ENCODE peak calls at places on chromosome 7, in ten cellular contexts. H is Peyer's patch, G is aorta, Z is upper lobe of right lung, L is SJCRH30, B is adrenal gland, I is mammary epithelial cell, T is fibroblast of lung, D is thoracic aorta, Y is heart left ventricle. J is an unnamed sample. For H3K9me3 and H3K4me1, the result is how much of the 10 kb centered on the place peaks cover.

GRCh38 chr7:66371096-66371824 is 166.1 kb downstream of the TPST1 start:
- DNase-seq in H (peak), G (no peak), Z (no peak), L (no peak), B (peak), I (no peak), T (no peak), D (no peak), Y (no peak), J (no peak)

GRCh38 chr7:5064391-5065106 is 18.9 kb downstream of the RBAK start:
- DNase-seq in H (no peak), G (no peak), Z (no peak), L (peak), B (no peak), I (no peak), T (peak), D (no peak), Y (no peak), J (no peak)

GRCh38 chr7:30548762-30549344 is 44.2 kb upstream of the GGCT start:
- DNase-seq in H (peak), G (peak), Z (no peak), L (peak), B (peak), I (peak), T (peak), D (no peak), Y (peak), J (peak)

GRCh38 chr7:54932818-54933543 is 85.8 kb upstream of the EGFR start:
- DNase-seq in H (peak), G (peak), Z (peak), L (peak), B (peak), I (peak), T (peak), D (peak), Y (peak), J (peak)

GRCh38 chr7:130831817-130832481 is 97.9 kb upstream of the KLF14 start:
- DNase-seq in H (no peak), G (no peak), Z (no peak), L (peak), B (no peak), I (no peak), T (peak), D (no peak), Y (no peak), J (no peak)

GRCh38 chr7:78247910-78248689 is 449.5 kb downstream of the PHTF2 start:
- DNase-seq in H (no peak), G (no peak), Z (no peak), L (no peak), B (no peak), I (no peak), T (no peak), D (no peak), Y (no peak), J (no peak)

GRCh38 chr7:11642841-11643240 is 189.2 kb downstream of the THSD7A start:
- DNase-seq in H (no peak), G (no peak), Z (no peak), L (no peak), B (no peak), I (no peak), T (no peak), D (no peak), Y (no peak), J (no peak)

GRCh38 chr7:137667633-137668387 is 179.0 kb downstream of the DGKI start:
- DNase-seq in H (no peak), G (no peak), Z (no peak), L (no peak), B (no peak), I (peak), T (peak), D (no peak), Y (no peak), J (no peak)

GRCh38 chr7:97422046-97422445 is 304.5 kb downstream of the SDHAF3 start:
- DNase-seq in H (no peak), G (no peak), Z (no peak), L (no peak), B (no peak), I (no peak), T (no peak), D (no peak), Y (no peak), J (no peak)

GRCh38 chr7:158572000-158572828 is 15.4 kb downstream of the PTPRN2 start:
- DNase-seq in H (no peak), G (no peak), Z (no peak), L (peak), B (peak), I (no peak), T (no peak), D (no peak), Y (no peak), J (no peak)
- H3K9me3 ChIP-seq in H (under half), G (under half), Z (under half), L (under half), B (under half), I (under half), T (under half), D (under half), Y (under half), J (under half)

DNA sequence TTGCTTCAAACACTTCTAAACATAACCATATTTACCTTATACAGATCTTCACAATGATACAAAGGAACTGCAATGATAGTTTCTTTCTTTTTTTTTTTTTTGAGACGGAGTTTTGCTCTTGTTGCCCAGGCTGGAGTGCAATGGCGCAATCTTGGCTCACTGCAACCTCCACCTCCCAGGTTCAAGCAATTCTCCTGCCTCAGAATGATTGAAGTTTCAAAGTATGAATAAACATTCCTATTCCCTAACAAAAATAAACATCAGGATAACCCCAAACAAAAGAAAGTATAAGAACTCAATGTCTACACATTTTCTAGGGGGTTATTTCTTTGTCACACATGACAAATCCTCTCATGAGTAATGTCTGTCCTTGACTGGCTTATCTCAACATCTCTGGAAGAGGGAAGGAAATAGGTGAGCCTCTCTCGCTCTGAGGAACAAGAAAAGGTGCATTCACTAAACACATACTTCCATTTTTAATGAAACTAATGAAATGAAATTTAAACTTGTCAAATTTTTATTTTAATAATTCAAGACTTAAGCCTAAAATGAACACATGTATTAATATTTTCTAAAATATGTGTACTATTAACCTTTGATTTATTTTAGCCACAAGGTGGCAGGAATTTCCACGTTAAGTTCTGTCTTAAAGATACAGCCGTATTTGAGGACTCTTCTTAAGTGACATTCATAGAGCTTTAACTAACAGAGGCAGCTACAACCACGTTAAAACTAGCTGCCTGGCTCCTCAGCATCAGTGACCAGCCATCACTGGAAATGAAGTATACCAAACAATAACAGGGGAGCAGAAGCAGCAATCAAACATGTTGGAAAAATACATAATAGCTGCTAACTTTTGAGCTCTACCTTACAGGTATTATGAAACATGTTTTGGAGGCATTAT is 58.3 kb downstream of the MALSU1 start:
- DNase-seq in H (no peak), G (no peak), Z (no peak), L (peak), B (no peak), I (peak), T (peak), D (no peak), Y (no peak), J (no peak)
- H3K4me1 ChIP-seq in H (under half), G (under half), Z (under half), L (under half), B (under half), I (under half), T (under half), D (under half), Y (under half), J (under half)

GRCh38 chr7:154748387-154748786 is 254.5 kb downstream of the PAXIP1 start:
- DNase-seq in H (no peak), G (no peak), Z (no peak), L (no peak), B (peak), I (no peak), T (no peak), D (no peak), Y (no peak), J (no peak)
- H3K9me3 ChIP-seq in H (under half), G (under half), Z (under half), L (under half), B (under half), I (under half), T (under half), D (under half), Y (under half), J (under half)

GRCh38 chr7:43586251-43586900 is 3.5 kb downstream of the STK17A start:
- DNase-seq in H (no peak), G (no peak), Z (no peak), L (no peak), B (no peak), I (peak), T (peak), D (no peak), Y (no peak), J (no peak)

GRCh38 chr7:43583424-43584199 is 704 bp downstream of the STK17A start:
- DNase-seq in H (peak), G (peak), Z (peak), L (peak), B (peak), I (peak), T (peak), D (peak), Y (peak), J (peak)

GRCh38 chr7:43582503-43583423 is at the start of gene STK17A:
- DNase-seq in H (peak), G (peak), Z (peak), L (peak), B (peak), I (peak), T (peak), D (peak), Y (peak), J (peak)

GRCh38 chr7:43584200-43584586 is 1.3 kb downstream of the STK17A start:
- DNase-seq in H (no peak), G (no peak), Z (no peak), L (peak), B (peak), I (peak), T (peak), D (no peak), Y (peak), J (peak)

GRCh38 chr7:43585521-43585920 is 2.6 kb downstream of the STK17A start:
- DNase-seq in H (no peak), G (no peak), Z (no peak), L (no peak), B (no peak), I (peak), T (peak), D (no peak), Y (no peak), J (no peak)
- H3K4me1 ChIP-seq in H (under half), G (under half), Z (under half), L (under half), B (under half), I (under half), T (under half), D (half or more), Y (under half), J (half or more)

GRCh38 chr7:113953553-113953952 is 34.7 kb upstream of the PPP1R3A start:
- DNase-seq in H (no peak), G (no peak), Z (no peak), L (no peak), B (no peak), I (no peak), T (no peak), D (no peak), Y (no peak), J (no peak)

GRCh38 chr7:113959910-113960309 is 41.1 kb upstream of the PPP1R3A start:
- DNase-seq in H (no peak), G (no peak), Z (no peak), L (no peak), B (no peak), I (no peak), T (no peak), D (no peak), Y (no peak), J (no peak)

DNA sequence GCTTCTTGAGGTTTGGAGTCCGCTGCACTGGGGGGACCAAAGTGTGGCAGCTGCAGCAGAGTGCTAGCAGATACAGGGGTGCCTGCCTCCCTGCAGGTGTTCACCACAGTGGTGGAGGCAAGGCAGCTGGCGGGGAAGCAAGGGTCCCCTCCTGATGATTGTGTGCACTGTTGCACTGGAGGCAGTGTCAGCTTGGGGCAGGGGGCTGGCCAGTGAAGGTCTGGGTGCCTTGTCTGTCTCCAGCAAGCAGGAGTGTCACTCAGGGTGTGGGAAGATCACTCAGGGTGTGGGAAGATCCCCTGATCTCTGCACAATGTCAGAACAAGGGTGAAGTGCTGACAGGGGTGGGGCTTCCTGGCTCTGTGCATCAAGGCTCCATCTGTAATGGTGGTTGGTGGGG is 36.3 kb upstream of the PPP1R3A start:
- DNase-seq in H (no peak), G (no peak), Z (no peak), L (no peak), B (no peak), I (no peak), T (no peak), D (no peak), Y (no peak), J (no peak)
- H3K9me3 ChIP-seq in H (under half), G (under half), Z (under half), L (under half), B (under half), I (under half), T (under half), D (under half), Y (half or more), J (under half)

DNA sequence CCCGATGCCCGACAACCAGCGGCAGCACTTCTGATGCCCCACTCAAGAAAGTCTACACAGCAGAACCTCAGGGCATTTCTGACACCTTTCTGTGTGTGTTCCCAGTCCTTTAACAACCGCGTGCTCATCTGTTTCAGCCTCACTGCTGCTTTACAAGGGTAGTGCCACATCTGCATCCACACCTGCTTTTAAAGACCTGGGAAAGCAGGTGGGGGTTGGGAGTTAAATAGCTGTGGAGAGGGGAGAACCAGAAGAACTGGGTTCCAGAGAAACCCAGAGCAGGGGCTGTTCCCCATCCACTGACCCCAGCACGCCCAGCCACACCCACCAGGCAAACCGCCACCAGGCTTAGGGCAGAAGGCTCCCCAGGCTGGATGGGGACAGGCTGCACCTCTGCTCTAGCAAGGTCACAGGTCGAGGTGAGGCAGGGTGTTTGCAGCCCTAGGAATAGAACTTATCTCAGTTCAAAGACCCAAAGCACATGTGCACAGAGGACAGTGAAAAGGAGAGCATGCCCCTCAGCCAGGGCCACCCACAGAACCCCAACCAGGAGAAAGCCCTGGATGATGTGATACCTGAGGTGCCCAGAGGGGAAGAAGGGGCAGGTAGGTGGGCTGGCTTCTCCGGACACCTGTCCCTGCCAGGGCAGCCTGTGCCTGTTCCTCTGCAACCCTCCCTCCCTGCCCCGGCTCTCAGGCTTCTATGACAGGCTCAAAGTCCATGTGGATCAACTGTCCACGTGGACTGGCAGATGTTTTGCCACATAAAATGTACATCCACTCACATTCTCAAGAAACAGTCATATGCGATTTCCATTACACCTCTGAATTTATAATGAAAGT is 51.3 kb downstream of the COBL start:
- DNase-seq in H (peak), G (no peak), Z (no peak), L (no peak), B (no peak), I (no peak), T (no peak), D (no peak), Y (no peak), J (peak)
- H3K4me1 ChIP-seq in H (under half), G (under half), Z (under half), L (under half), B (under half), I (under half), T (under half), D (under half), Y (under half), J (under half)

GRCh38 chr7:104416866-104417393 is 88.5 kb downstream of the LHFPL3 start:
- DNase-seq in H (no peak), G (no peak), Z (no peak), L (no peak), B (no peak), I (no peak), T (no peak), D (no peak), Y (no peak), J (no peak)

GRCh38 chr7:104410742-104411141 is 82.3 kb downstream of the LHFPL3 start:
- DNase-seq in H (no peak), G (no peak), Z (no peak), L (no peak), B (no peak), I (no peak), T (no peak), D (no peak), Y (no peak), J (no peak)

DNA sequence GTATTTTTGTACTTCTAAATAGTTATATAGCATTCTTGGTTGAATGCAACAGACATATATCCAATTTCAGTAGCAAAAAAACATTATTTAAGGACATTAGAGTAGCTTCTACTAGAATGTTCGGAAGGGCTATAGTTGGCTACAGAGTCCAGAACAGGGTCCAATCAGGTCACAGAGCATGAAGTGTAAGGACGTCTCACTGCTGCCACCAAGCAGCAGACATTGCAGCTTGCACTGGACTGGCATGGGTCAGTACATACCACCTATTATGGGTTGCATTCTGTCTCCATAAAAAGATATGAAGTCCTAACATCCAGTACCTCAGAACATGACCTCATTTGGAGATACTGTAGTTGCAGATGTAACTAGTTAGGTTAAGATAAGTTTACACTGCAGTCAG is 87.3 kb downstream of the LHFPL3 start:
- DNase-seq in H (no peak), G (no peak), Z (no peak), L (no peak), B (no peak), I (no peak), T (no peak), D (no peak), Y (no peak), J (no peak)
- H3K9me3 ChIP-seq in H (under half), G (under half), Z (under half), L (under half), B (under half), I (under half), T (under half), D (under half), Y (under half), J (under half)

DNA sequence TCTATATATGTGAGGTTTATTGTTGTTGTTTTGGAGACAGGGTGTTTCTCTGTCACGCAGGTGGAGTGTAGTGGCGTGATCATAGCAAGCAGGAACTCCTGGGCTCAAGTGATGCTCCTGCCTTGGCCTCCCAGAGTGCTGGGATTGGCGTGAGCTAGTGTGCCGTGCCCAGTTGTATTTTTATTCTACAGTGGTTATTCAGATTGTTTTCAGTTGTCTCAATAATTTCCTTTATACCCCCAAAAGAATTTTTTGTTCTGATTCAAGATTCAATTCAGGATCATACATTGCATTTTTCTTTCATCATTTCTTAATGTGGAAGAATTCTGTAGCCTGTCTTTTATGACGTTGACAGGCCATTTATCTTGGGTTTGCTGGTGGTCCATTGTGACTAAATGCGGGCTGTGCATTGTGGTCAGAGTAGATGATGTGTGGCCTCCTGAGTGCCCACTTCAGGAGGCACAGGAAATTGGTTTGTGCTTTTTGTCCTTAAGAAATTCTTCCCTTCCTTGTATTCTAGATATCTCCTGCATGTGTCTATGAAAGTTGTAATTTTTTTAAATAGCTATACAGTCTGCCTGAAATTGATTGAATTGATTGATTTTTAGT is 22.9 kb downstream of the RBM33 start:
- DNase-seq in H (no peak), G (no peak), Z (no peak), L (no peak), B (no peak), I (no peak), T (no peak), D (no peak), Y (no peak), J (no peak)
- H3K4me1 ChIP-seq in H (under half), G (under half), Z (half or more), L (under half), B (under half), I (under half), T (under half), D (half or more), Y (under half), J (under half)

J was measured in transverse colon.